ENCODE peak calls at places on chromosomes 13 and 19, in four cellular contexts. X is BE2C, W is substantia nigra, C is adrenal gland. P is an unnamed sample.
A peak's percentile ranks its signal among the peaks of the same experiment; 100 is the strongest.

GRCh38 chr13:54337526-54337925 is 1308.9 kb downstream of the OLFM4 start:
- DNase-seq in C (no peak), X (no peak), W (no peak), P (no peak)

GRCh38 chr19:34832581-34833112 is 59.6 kb upstream of the ZNF599 start:
- DNase-seq in W (no peak), C (no peak), X (no peak), P (no peak)

GRCh38 chr19:19214892-19215291 is 3.1 kb downstream of the NCAN start:
- DNase-seq in X (no peak), C (peak; percentile 43), W (no peak), P (no peak)

GRCh38 chr13:76014618-76015315 is 378.6 kb downstream of the LMO7 start:
- DNase-seq in X (no peak), C (no peak), W (no peak), P (no peak)

GRCh38 chr13:52348081-52348480 is 57.9 kb downstream of the THSD1 start:
- DNase-seq in C (no peak), X (no peak), W (no peak), P (no peak)

GRCh38 chr19:18659281-18660050 is 22.6 kb downstream of the KLHL26 start:
- DNase-seq in W (peak; percentile 26), X (no peak), C (no peak), P (no peak)

GRCh38 chr13:86464193-86464592 is 665.0 kb upstream of the SLITRK6 start:
- DNase-seq in W (no peak), C (no peak), X (no peak), P (no peak)

GRCh38 chr19:17183858-17184271 is 31.3 kb upstream of the USE1 start:
- DNase-seq in X (no peak), W (no peak), C (no peak), P (no peak)

GRCh38 chr13:40352807-40353562 is 313.5 kb downstream of the FOXO1 start:
- DNase-seq in C (peak; percentile 48), X (no peak), W (no peak), P (no peak)

GRCh38 chr13:92513672-92514071 is 712.9 kb upstream of the GPC6 start:
- DNase-seq in C (no peak), W (no peak), X (no peak), P (no peak)

P was measured in NCI-H774.